ENCODE peak calls at places on chromosomes 13 and 19, in four cellular contexts. One of them, this sample, is unnamed.

GRCh38 chr13:95603887-95604533 is 40.5 kb downstream of the DZIP1 start:
- DNase-seq in OCI-LY7: no peak
- DNase-seq in GM12864: no peak
- DNase-seq in hippocampal formation: no peak
- DNase-seq in this sample: no peak

GRCh38 chr19:55820037-55820436 is 11.8 kb downstream of the NLRP11 start:
- DNase-seq in OCI-LY7: peak; percentile 66
- DNase-seq in GM12864: no peak
- DNase-seq in hippocampal formation: no peak
- DNase-seq in this sample: no peak

GRCh38 chr13:114063545-114064515 is 68.6 kb downstream of the RASA3 start:
- DNase-seq in OCI-LY7: no peak
- DNase-seq in GM12864: no peak
- DNase-seq in hippocampal formation: peak; percentile 65
- DNase-seq in this sample: no peak

GRCh38 chr19:11088508-11089253 is 582 bp upstream of the LDLR start:
- DNase-seq in OCI-LY7: no peak
- DNase-seq in GM12864: no peak
- DNase-seq in hippocampal formation: peak; percentile 26
- DNase-seq in this sample: no peak

GRCh38 chr13:46551410-46552301 is 1.3 kb upstream of the LRCH1 start:
- DNase-seq in OCI-LY7: peak; percentile 78
- DNase-seq in GM12864: no peak
- DNase-seq in hippocampal formation: peak; percentile 33
- DNase-seq in this sample: no peak

GRCh38 chr13:110126391-110126961 is 180.5 kb downstream of the COL4A1 start:
- DNase-seq in OCI-LY7: no peak
- DNase-seq in GM12864: no peak
- DNase-seq in hippocampal formation: peak; percentile 28
- DNase-seq in this sample: no peak

GRCh38 chr19:30516111-30516510 is 143.9 kb downstream of the ZNF536 start:
- DNase-seq in OCI-LY7: no peak
- DNase-seq in GM12864: no peak
- DNase-seq in hippocampal formation: no peak
- DNase-seq in this sample: no peak

GRCh38 chr13:41813426-41813825 is 147.5 kb downstream of the VWA8 start:
- DNase-seq in OCI-LY7: no peak
- DNase-seq in GM12864: no peak
- DNase-seq in hippocampal formation: no peak
- DNase-seq in this sample: no peak

GRCh38 chr19:48351341-48351752 is 12.4 kb downstream of the TMEM143 start:
- DNase-seq in OCI-LY7: peak; percentile 69
- DNase-seq in GM12864: no peak
- DNase-seq in hippocampal formation: peak; percentile 29
- DNase-seq in this sample: no peak

GRCh38 chr19:46515879-46516350 is 20.2 kb upstream of the PNMA8B start:
- DNase-seq in OCI-LY7: peak; percentile 68
- DNase-seq in GM12864: no peak
- DNase-seq in hippocampal formation: no peak
- DNase-seq in this sample: no peak

GRCh38 chr19:47228168-47228936 is 2.6 kb downstream of the BBC3 start:
- DNase-seq in OCI-LY7: peak; percentile 59
- DNase-seq in GM12864: no peak
- DNase-seq in hippocampal formation: peak; percentile 27
- DNase-seq in this sample: no peak

GRCh38 chr19:4456566-4456842 is 1.1 kb downstream of the UBXN6 start:
- DNase-seq in OCI-LY7: no peak
- DNase-seq in GM12864: no peak
- DNase-seq in hippocampal formation: no peak
- DNase-seq in this sample: no peak

GRCh38 chr19:54209058-54209747 is 8.5 kb downstream of the RPS9 start:
- DNase-seq in OCI-LY7: no peak
- DNase-seq in GM12864: no peak
- DNase-seq in hippocampal formation: no peak
- DNase-seq in this sample: no peak

GRCh38 chr13:74869846-74870245 is 612.1 kb downstream of the TBC1D4 start:
- DNase-seq in OCI-LY7: no peak
- DNase-seq in GM12864: no peak
- DNase-seq in hippocampal formation: no peak
- DNase-seq in this sample: no peak

GRCh38 chr13:27354379-27354778 is 70.0 kb upstream of the GTF3A start:
- DNase-seq in OCI-LY7: no peak
- DNase-seq in GM12864: no peak
- DNase-seq in hippocampal formation: no peak
- DNase-seq in this sample: no peak

GRCh38 chr13:90787007-90787406 is 560.5 kb upstream of the MIR17HG start:
- DNase-seq in OCI-LY7: no peak
- DNase-seq in GM12864: no peak
- DNase-seq in hippocampal formation: no peak
- DNase-seq in this sample: no peak

GRCh38 chr13:85091835-85092234 is 707.4 kb downstream of the SLITRK6 start:
- DNase-seq in OCI-LY7: no peak
- DNase-seq in GM12864: no peak
- DNase-seq in hippocampal formation: no peak
- DNase-seq in this sample: no peak

GRCh38 chr13:111904701-111905608 is 162.0 kb upstream of the SOX1 start:
- DNase-seq in OCI-LY7: no peak
- DNase-seq in GM12864: no peak
- DNase-seq in hippocampal formation: no peak
- DNase-seq in this sample: no peak

GRCh38 chr19:45294291-45295029 is 28.2 kb downstream of the CKM start:
- DNase-seq in OCI-LY7: no peak
- DNase-seq in GM12864: no peak
- DNase-seq in hippocampal formation: peak; percentile 17
- DNase-seq in this sample: no peak

GRCh38 chr19:45591004-45591637 is 6.5 kb upstream of the OPA3 start:
- DNase-seq in OCI-LY7: peak; percentile 57
- DNase-seq in GM12864: no peak
- DNase-seq in hippocampal formation: no peak
- DNase-seq in this sample: no peak

GRCh38 chr13:45209229-45209628 is 8.4 kb upstream of the KCTD4 start:
- DNase-seq in OCI-LY7: no peak
- DNase-seq in GM12864: no peak
- DNase-seq in hippocampal formation: no peak
- DNase-seq in this sample: no peak

GRCh38 chr13:52356327-52356726 is 49.6 kb downstream of the THSD1 start:
- DNase-seq in OCI-LY7: no peak
- DNase-seq in GM12864: no peak
- DNase-seq in hippocampal formation: no peak
- DNase-seq in this sample: no peak

GRCh38 chr13:39038569-39038898 is 278 bp downstream of the NHLRC3 start:
- DNase-seq in OCI-LY7: peak; percentile 66
- DNase-seq in GM12864: no peak
- DNase-seq in hippocampal formation: no peak
- DNase-seq in this sample: no peak

GRCh38 chr19:4910594-4911273 is 1.4 kb downstream of the UHRF1 start:
- DNase-seq in OCI-LY7: peak; percentile 58
- DNase-seq in GM12864: no peak
- DNase-seq in hippocampal formation: peak; percentile 39
- DNase-seq in this sample: no peak

GRCh38 chr13:27619093-27619705 is 1.1 kb downstream of the LNX2 start:
- DNase-seq in OCI-LY7: no peak
- DNase-seq in GM12864: no peak
- DNase-seq in hippocampal formation: no peak
- DNase-seq in this sample: no peak

GRCh38 chr13:25778808-25779207 is 273.0 kb downstream of the SHISA2 start:
- DNase-seq in OCI-LY7: peak; percentile 39
- DNase-seq in GM12864: no peak
- DNase-seq in hippocampal formation: no peak
- DNase-seq in this sample: no peak

GRCh38 chr19:56076413-56076998 is 44.6 kb downstream of the ZNF787 start:
- DNase-seq in OCI-LY7: peak; percentile 61
- DNase-seq in GM12864: no peak
- DNase-seq in hippocampal formation: no peak
- DNase-seq in this sample: no peak

GRCh38 chr19:38359242-38360021 is 14.9 kb upstream of the PSMD8 start:
- DNase-seq in OCI-LY7: no peak
- DNase-seq in GM12864: no peak
- DNase-seq in hippocampal formation: no peak
- DNase-seq in this sample: no peak

GRCh38 chr19:995051-995827 is 5.0 kb upstream of the GRIN3B start:
- DNase-seq in OCI-LY7: no peak
- DNase-seq in GM12864: no peak
- DNase-seq in hippocampal formation: no peak
- DNase-seq in this sample: no peak

GRCh38 chr19:13817615-13818371 is 22.6 kb downstream of the ZSWIM4 start:
- DNase-seq in OCI-LY7: no peak
- DNase-seq in GM12864: no peak
- DNase-seq in hippocampal formation: no peak
- DNase-seq in this sample: no peak

This sample was measured in GM12878.